ENCODE peak calls at places on chromosome 1, in ten cellular contexts. One of them, this sample, is unnamed.

GRCh38 chr1:108120163-108120562 is 80.0 kb downstream of the SLC25A24 start:
- DNase-seq in GM03348: no peak
- DNase-seq in GM10248: no peak
- DNase-seq in GM18507: no peak
- DNase-seq in NCI-H774: no peak
- DNase-seq in GDM1: no peak
- DNase-seq in AML-193: no peak
- DNase-seq in LoVo: no peak
- DNase-seq in bronchial epithelial cell: no peak
- DNase-seq in stimulated activated CD8-positive, alpha-beta memory T cell treated with anti-CD3 and anti-CD28 coated beads, Interleukin-7, amount 100 ng/mL, for 4 hours: no peak
- DNase-seq in this sample: no peak

GRCh38 chr1:209770636-209771415 is 13.5 kb downstream of the C1orf74 start:
- DNase-seq in GM03348: no peak
- DNase-seq in GM10248: no peak
- DNase-seq in GM18507: no peak
- DNase-seq in NCI-H774: no peak
- DNase-seq in GDM1: no peak
- DNase-seq in AML-193: no peak
- DNase-seq in LoVo: no peak
- DNase-seq in bronchial epithelial cell: no peak
- DNase-seq in stimulated activated CD8-positive, alpha-beta memory T cell treated with anti-CD3 and anti-CD28 coated beads, Interleukin-7, amount 100 ng/mL, for 4 hours: no peak
- DNase-seq in this sample: no peak

GRCh38 chr1:57468661-57469523 is 45.0 kb upstream of the DAB1 start:
- DNase-seq in GM03348: peak; percentile 55
- DNase-seq in GM10248: no peak
- DNase-seq in GM18507: no peak
- DNase-seq in NCI-H774: no peak
- DNase-seq in GDM1: no peak
- DNase-seq in AML-193: no peak
- DNase-seq in LoVo: no peak
- DNase-seq in bronchial epithelial cell: peak; percentile 36
- DNase-seq in stimulated activated CD8-positive, alpha-beta memory T cell treated with anti-CD3 and anti-CD28 coated beads, Interleukin-7, amount 100 ng/mL, for 4 hours: no peak
- DNase-seq in this sample: no peak

GRCh38 chr1:220149742-220150141 is 55.8 kb downstream of the IARS2 start:
- DNase-seq in GM03348: no peak
- DNase-seq in GM10248: peak; percentile 17
- DNase-seq in GM18507: no peak
- DNase-seq in NCI-H774: no peak
- DNase-seq in GDM1: no peak
- DNase-seq in AML-193: no peak
- DNase-seq in LoVo: no peak
- DNase-seq in bronchial epithelial cell: no peak
- DNase-seq in stimulated activated CD8-positive, alpha-beta memory T cell treated with anti-CD3 and anti-CD28 coated beads, Interleukin-7, amount 100 ng/mL, for 4 hours: no peak
- DNase-seq in this sample: no peak

GRCh38 chr1:10979483-10979920 is 33.0 kb upstream of the TARDBP start:
- DNase-seq in GM03348: no peak
- DNase-seq in GM10248: no peak
- DNase-seq in GM18507: no peak
- DNase-seq in NCI-H774: no peak
- DNase-seq in GDM1: no peak
- DNase-seq in AML-193: no peak
- DNase-seq in LoVo: no peak
- DNase-seq in bronchial epithelial cell: no peak
- DNase-seq in stimulated activated CD8-positive, alpha-beta memory T cell treated with anti-CD3 and anti-CD28 coated beads, Interleukin-7, amount 100 ng/mL, for 4 hours: no peak
- DNase-seq in this sample: no peak

GRCh38 chr1:204074274-204075115 is 1.6 kb downstream of the SOX13 start:
- DNase-seq in GM03348: peak; percentile 75
- DNase-seq in GM10248: no peak
- DNase-seq in GM18507: no peak
- DNase-seq in NCI-H774: peak; percentile 40
- DNase-seq in GDM1: no peak
- DNase-seq in AML-193: no peak
- DNase-seq in LoVo: peak; percentile 42
- DNase-seq in bronchial epithelial cell: peak; percentile 29
- DNase-seq in stimulated activated CD8-positive, alpha-beta memory T cell treated with anti-CD3 and anti-CD28 coated beads, Interleukin-7, amount 100 ng/mL, for 4 hours: no peak
- DNase-seq in this sample: no peak

GRCh38 chr1:52532732-52533327 is 20.1 kb downstream of the TUT4 start:
- DNase-seq in GM03348: no peak
- DNase-seq in GM10248: no peak
- DNase-seq in GM18507: no peak
- DNase-seq in NCI-H774: no peak
- DNase-seq in GDM1: no peak
- DNase-seq in AML-193: no peak
- DNase-seq in LoVo: no peak
- DNase-seq in bronchial epithelial cell: no peak
- DNase-seq in stimulated activated CD8-positive, alpha-beta memory T cell treated with anti-CD3 and anti-CD28 coated beads, Interleukin-7, amount 100 ng/mL, for 4 hours: no peak
- DNase-seq in this sample: no peak

GRCh38 chr1:12180315-12180714 is 13.5 kb downstream of the TNFRSF1B start:
- DNase-seq in GM03348: no peak
- DNase-seq in GM10248: no peak
- DNase-seq in GM18507: no peak
- DNase-seq in NCI-H774: no peak
- DNase-seq in GDM1: no peak
- DNase-seq in AML-193: peak; percentile 37
- DNase-seq in LoVo: no peak
- DNase-seq in bronchial epithelial cell: no peak
- DNase-seq in stimulated activated CD8-positive, alpha-beta memory T cell treated with anti-CD3 and anti-CD28 coated beads, Interleukin-7, amount 100 ng/mL, for 4 hours: no peak
- DNase-seq in this sample: no peak

GRCh38 chr1:241086686-241087085 is 270.3 kb downstream of the RGS7 start:
- DNase-seq in GM03348: no peak
- DNase-seq in GM10248: no peak
- DNase-seq in GM18507: no peak
- DNase-seq in NCI-H774: no peak
- DNase-seq in GDM1: no peak
- DNase-seq in AML-193: no peak
- DNase-seq in LoVo: no peak
- DNase-seq in bronchial epithelial cell: no peak
- DNase-seq in stimulated activated CD8-positive, alpha-beta memory T cell treated with anti-CD3 and anti-CD28 coated beads, Interleukin-7, amount 100 ng/mL, for 4 hours: no peak
- DNase-seq in this sample: no peak